ENCODE peak calls at places on chromosome 15, in six cellular contexts. E is type B pancreatic cell, D is PC-9, U is activated T-cell treated with anti-CD3 and anti-CD28 coated beads for 24 hours, H is GM23248, V is NCI-H1694. Y is an unnamed sample.
A peak's percentile ranks its signal among the peaks of the same experiment; 100 is the strongest.

GRCh38 chr15:60835974-60836373 is 357.0 kb upstream of the ICE2 start:
- DNase-seq in E (no peak), H (peak; percentile 97), V (no peak), U (no peak), D (no peak), Y (no peak)

GRCh38 chr15:39455502-39455991 is 125.3 kb upstream of the THBS1 start:
- DNase-seq in V (no peak), H (peak; percentile 91), U (no peak), D (peak; percentile 35), E (no peak), Y (no peak)

GRCh38 chr15:63945005-63945788 is 101.1 kb downstream of the DAPK2 start:
- DNase-seq in D (peak; percentile 38), H (peak; percentile 72), V (peak; percentile 44), E (no peak), U (peak; percentile 53), Y (peak; percentile 31)

GRCh38 chr15:56971571-56971970 is 53.1 kb downstream of the TCF12 start:
- DNase-seq in V (no peak), U (no peak), H (no peak), E (no peak), D (no peak), Y (no peak)

GRCh38 chr15:85044251-85044853 is 62.7 kb downstream of the PDE8A start:
- DNase-seq in D (no peak), E (no peak), V (peak; percentile 11), H (peak; percentile 83), U (no peak), Y (peak; percentile 84)

GRCh38 chr15:74396146-74396438 is 28.6 kb upstream of the CYP11A1 start:
- DNase-seq in U (no peak), V (no peak), H (peak; percentile 38), D (no peak), E (no peak), Y (no peak)

GRCh38 chr15:25055356-25056068 is 100.7 kb downstream of the SNRPN start:
- DNase-seq in E (peak; percentile 43), V (no peak), D (no peak), H (no peak), U (no peak), Y (no peak)

GRCh38 chr15:31303434-31304073 is 23.1 kb upstream of the KLF13 start:
- DNase-seq in E (peak; percentile 62), U (no peak), H (peak; percentile 42), D (no peak), V (no peak), Y (no peak)

GRCh38 chr15:93451265-93451664 is 362.3 kb upstream of the RGMA start:
- DNase-seq in H (no peak), V (no peak), D (no peak), U (no peak), E (no peak), Y (no peak)

GRCh38 chr15:48017747-48018146 is 103.0 kb upstream of the SLC24A5 start:
- DNase-seq in U (no peak), V (no peak), E (no peak), D (no peak), H (no peak), Y (no peak)

GRCh38 chr15:101243420-101243819 is 8.4 kb downstream of the CHSY1 start:
- DNase-seq in D (no peak), E (no peak), V (no peak), U (no peak), H (no peak), Y (no peak)

GRCh38 chr15:70356062-70356860 is 258.5 kb upstream of the TLE3 start:
- DNase-seq in V (no peak), H (no peak), E (peak; percentile 54), U (no peak), D (no peak), Y (no peak)

GRCh38 chr15:32767236-32767635 is 49.4 kb downstream of the GREM1 start:
- DNase-seq in D (no peak), E (no peak), U (no peak), H (no peak), V (no peak), Y (no peak)

GRCh38 chr15:77784361-77785292 is 151.9 kb upstream of the LINGO1 start:
- DNase-seq in D (no peak), V (no peak), H (peak; percentile 61), E (no peak), U (no peak), Y (no peak)